ENCODE peak calls at places on chromosomes 12 and 14, in five cellular contexts. B is fibroblast of lung, M is uterus, X is foreskin fibroblast, N is PC-3. Z is an unnamed sample.

GRCh38 chr14:23910081-23910875 is 43.3 kb upstream of the DHRS4 start:
- DNase-seq in B (peak; percentile 53), M (no peak), X (peak; percentile 78), N (peak; percentile 79), Z (peak; percentile 15)

GRCh38 chr12:79300199-79300568 is 390.6 kb downstream of the PAWR start:
- DNase-seq in B (peak; percentile 91), M (no peak), X (peak; percentile 62), N (peak; percentile 59), Z (no peak)

GRCh38 chr14:96182546-96182945 is 22.1 kb upstream of the BDKRB2 start:
- DNase-seq in B (no peak), M (no peak), X (no peak), N (no peak), Z (no peak)

GRCh38 chr14:55802986-55803431 is 223.0 kb downstream of the KTN1 start:
- DNase-seq in B (peak; percentile 25), M (no peak), X (peak; percentile 51), N (peak; percentile 99), Z (no peak)

GRCh38 chr12:86186449-86186848 is 69.7 kb downstream of the MGAT4C start:
- DNase-seq in B (no peak), M (no peak), X (no peak), N (peak; percentile 34), Z (no peak)

GRCh38 chr12:75656650-75657049 is 145.2 kb upstream of the KRR1 start:
- DNase-seq in B (peak; percentile 82), M (no peak), X (peak; percentile 97), N (peak; percentile 88), Z (no peak)

GRCh38 chr12:62686938-62687337 is 220.3 kb downstream of the MON2 start:
- DNase-seq in B (no peak), M (no peak), X (peak; percentile 78), N (no peak), Z (no peak)

GRCh38 chr12:91357381-91357780 is 174.8 kb upstream of the DCN start:
- DNase-seq in B (no peak), M (no peak), X (no peak), N (peak; percentile 13), Z (no peak)

GRCh38 chr14:101554991-101555668 is 6.2 kb upstream of the DIO3 start:
- DNase-seq in B (no peak), M (no peak), X (no peak), N (no peak), Z (no peak)

GRCh38 chr12:76790564-76791552 is 26.9 kb downstream of the ZDHHC17 start:
- DNase-seq in B (peak; percentile 52), M (no peak), X (peak; percentile 36), N (peak; percentile 57), Z (no peak)

GRCh38 chr14:80996049-80996901 is 40.9 kb downstream of the TSHR start:
- DNase-seq in B (peak; percentile 89), M (peak; percentile 53), X (peak; percentile 79), N (peak; percentile 83), Z (no peak)

GRCh38 chr14:36773558-36773957 is 111.9 kb downstream of the PAX9 start:
- DNase-seq in B (no peak), M (no peak), X (no peak), N (peak; percentile 66), Z (no peak)

GRCh38 chr14:57287745-57288144 is 19.0 kb downstream of the AP5M1 start:
- DNase-seq in B (no peak), M (no peak), X (no peak), N (no peak), Z (no peak)

GRCh38 chr12:130286041-130286440 is 51.6 kb upstream of the PIWIL1 start:
- DNase-seq in B (no peak), M (no peak), X (no peak), N (no peak), Z (no peak)

GRCh38 chr12:85575115-85576096 is 260.8 kb downstream of the RASSF9 start:
- DNase-seq in B (peak; percentile 66), M (peak; percentile 27), X (peak; percentile 81), N (peak; percentile 81), Z (no peak)

GRCh38 chr14:72740504-72740961 is 153.4 kb downstream of the DPF3 start:
- DNase-seq in B (no peak), M (no peak), X (no peak), N (no peak), Z (no peak)

GRCh38 chr12:112198120-112198733 is 72.9 kb downstream of the TRAFD1 start:
- DNase-seq in B (peak; percentile 61), M (no peak), X (peak; percentile 67), N (peak; percentile 82), Z (peak; percentile 36)

GRCh38 chr12:105455250-105455649 is 124.8 kb downstream of the C12orf75 start:
- DNase-seq in B (no peak), M (no peak), X (no peak), N (peak; percentile 94), Z (no peak)
- TF ChIP-seq CTCF in B (no peak), M (no peak), X (no peak), N (peak; percentile 80), Z (no peak)

DNA sequence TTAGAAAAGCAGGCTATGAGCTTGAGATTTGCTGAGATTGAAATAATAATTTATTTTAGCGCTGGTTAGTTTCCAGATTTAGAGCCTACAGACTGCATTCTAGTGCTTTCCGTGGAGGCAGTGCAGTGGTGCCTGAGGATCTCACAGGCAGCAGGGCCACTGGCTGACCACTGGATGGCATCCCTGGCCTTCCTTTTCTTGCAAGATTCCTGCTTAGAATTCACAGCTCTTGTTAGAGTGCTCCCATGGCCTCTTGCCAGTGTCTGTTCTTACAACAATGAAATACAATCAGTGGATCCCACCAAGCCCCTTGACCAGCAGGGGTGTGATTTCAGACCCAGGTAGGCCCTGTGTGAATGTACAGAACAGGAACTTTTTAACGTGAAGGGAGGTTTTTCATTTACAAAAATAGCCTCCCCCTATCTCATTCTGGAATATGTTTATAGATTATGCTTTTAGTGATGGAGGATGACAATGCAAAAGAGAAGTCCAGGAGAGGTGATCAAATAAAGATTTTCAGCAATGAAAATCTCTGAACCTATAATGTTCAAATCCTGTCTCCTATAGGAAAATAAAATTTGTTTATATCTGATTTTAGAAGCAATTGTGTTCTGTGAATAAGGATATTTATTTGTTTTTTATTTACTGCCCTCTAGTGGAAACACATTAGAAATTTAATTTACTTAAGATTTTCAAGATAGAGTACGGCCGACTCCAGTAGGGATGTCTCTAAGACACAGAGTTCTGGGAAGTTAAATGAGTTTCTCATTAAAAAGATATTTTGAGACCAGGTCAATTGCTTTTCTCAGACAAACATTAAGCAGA is 362.2 kb upstream of the STXBP6 start:
- DNase-seq in B (peak; percentile 11), M (no peak), X (peak; percentile 9), N (peak; percentile 7), Z (no peak)
- TF ChIP-seq CTCF in B (no peak), M (no peak), X (peak; percentile 12), N (peak; percentile 48), Z (peak; percentile 38)

GRCh38 chr12:12008232-12008850 is 62.4 kb upstream of the BCL2L14 start:
- DNase-seq in B (no peak), M (no peak), X (no peak), N (no peak), Z (no peak)
- TF ChIP-seq CTCF in B (peak; percentile 21), M (no peak), X (peak; percentile 7), N (peak; percentile 49), Z (peak; percentile 45)

GRCh38 chr12:88391556-88391955 is 188.7 kb downstream of the KITLG start:
- DNase-seq in B (peak; percentile 74), M (no peak), X (peak; percentile 89), N (peak; percentile 62), Z (no peak)

GRCh38 chr12:88388566-88389269 is 191.6 kb downstream of the KITLG start:
- DNase-seq in B (no peak), M (no peak), X (peak; percentile 56), N (no peak), Z (no peak)

GRCh38 chr12:88390811-88391210 is 189.5 kb downstream of the KITLG start:
- DNase-seq in B (no peak), M (no peak), X (no peak), N (no peak), Z (no peak)

DNA sequence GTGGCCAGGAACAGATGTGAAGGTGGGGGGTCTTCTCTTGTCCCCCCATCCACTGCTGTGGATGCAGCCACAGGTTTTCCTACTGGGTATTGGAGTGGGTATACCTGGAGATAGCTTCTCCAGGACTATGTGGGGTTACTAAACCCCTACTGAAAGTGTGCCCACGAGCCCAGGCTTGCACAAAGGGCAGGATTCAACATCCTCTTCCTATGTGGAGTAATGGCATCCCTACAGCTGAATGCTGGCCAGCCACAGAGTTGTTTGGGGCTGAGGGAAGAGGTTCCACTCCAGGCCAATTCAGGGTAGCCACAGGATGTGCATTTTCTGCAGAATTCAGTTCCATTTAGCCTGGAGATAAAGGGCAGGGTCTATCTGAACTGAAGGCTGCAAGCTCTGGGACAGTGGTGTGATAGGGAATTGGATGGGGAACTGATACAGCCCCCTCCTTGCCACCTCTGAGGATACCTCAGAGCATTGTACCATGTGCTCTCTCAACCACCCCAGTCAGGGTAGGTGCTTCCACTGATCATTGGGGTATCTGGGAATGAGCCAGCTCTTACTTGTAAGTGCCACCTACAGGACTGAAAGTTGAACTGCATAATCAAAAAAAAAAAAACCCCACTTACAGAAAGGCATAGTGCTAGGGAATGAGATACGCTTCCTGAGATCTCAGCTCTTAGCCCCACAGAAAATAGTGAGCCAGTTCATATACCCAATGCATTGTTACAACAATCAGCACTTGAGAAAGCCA is 187.1 kb downstream of the KITLG start:
- DNase-seq in B (no peak), M (no peak), X (peak; percentile 53), N (peak; percentile 55), Z (no peak)
- TF ChIP-seq CTCF in B (peak; percentile 21), M (no peak), X (peak; percentile 29), N (peak; percentile 75), Z (peak; percentile 43)

Z was measured in progenitor cell of endocrine pancreas.